ENCODE peak calls at places on chromosomes 16 and 17, in four cellular contexts. F is pancreas, K is lower lobe of right lung, E is hepatocyte. B is an unnamed sample.

GRCh38 chr17:80035937-80036714 is at the start of gene CCDC40:
- DNase-seq in K (peak; percentile 92), F (peak; percentile 96), E (peak; percentile 94), B (peak; percentile 64)

GRCh38 chr17:59406808-59407381 is 75.4 kb downstream of the YPEL2 start:
- DNase-seq in K (no peak), E (peak; percentile 28), F (no peak), B (no peak)

GRCh38 chr17:28834420-28834819 is 8.2 kb downstream of the FAM222B start:
- DNase-seq in E (no peak), F (no peak), K (no peak), B (no peak)

GRCh38 chr16:27973678-27974077 is 89.8 kb downstream of the GSG1L start:
- DNase-seq in F (no peak), K (no peak), E (no peak), B (no peak)

GRCh38 chr17:50101346-50102163 is 6.4 kb downstream of the PDK2 start:
- DNase-seq in K (peak; percentile 62), E (peak; percentile 75), F (peak; percentile 71), B (no peak)

GRCh38 chr17:45939398-45939797 is 45.0 kb downstream of the MAPT start:
- DNase-seq in F (no peak), E (no peak), K (no peak), B (no peak)

GRCh38 chr17:73697872-73698271 is 53.6 kb upstream of the SDK2 start:
- DNase-seq in K (no peak), F (no peak), E (peak; percentile 46), B (no peak)

GRCh38 chr16:52799149-52799548 is 252.2 kb upstream of the TOX3 start:
- DNase-seq in K (no peak), F (no peak), E (no peak), B (no peak)

GRCh38 chr17:50966163-50966666 is 100.1 kb upstream of the TOB1 start:
- DNase-seq in K (no peak), F (no peak), E (no peak), B (no peak)

GRCh38 chr17:4331614-4332013 is 34.9 kb downstream of the UBE2G1 start:
- DNase-seq in F (no peak), E (no peak), K (no peak), B (no peak)

GRCh38 chr17:29116652-29117439 is 63.4 kb downstream of the MYO18A start:
- DNase-seq in E (peak; percentile 79), F (peak; percentile 91), K (peak; percentile 90), B (peak; percentile 78)

GRCh38 chr17:42061641-42062487 is 11.5 kb upstream of the C17orf113 start:
- DNase-seq in K (no peak), F (no peak), E (no peak), B (no peak)

GRCh38 chr16:4323071-4323844 is 7.4 kb downstream of the GLIS2 start:
- DNase-seq in F (peak; percentile 76), K (peak; percentile 71), E (peak; percentile 31), B (no peak)

GRCh38 chr16:85208181-85208580 is 95.9 kb upstream of the CIBAR2 start:
- DNase-seq in E (no peak), F (peak; percentile 60), K (no peak), B (no peak)

GRCh38 chr16:85448557-85449194 is 164.4 kb upstream of the GSE1 start:
- DNase-seq in E (peak; percentile 82), F (peak; percentile 95), K (no peak), B (no peak)

GRCh38 chr16:17364319-17365210 is 106.2 kb downstream of the XYLT1 start:
- DNase-seq in K (no peak), F (no peak), E (peak; percentile 27), B (peak; percentile 41)

GRCh38 chr16:27350006-27350405 is 36.2 kb downstream of the IL4R start:
- DNase-seq in E (no peak), K (no peak), F (no peak), B (no peak)

GRCh38 chr16:8848939-8849391 is 19.8 kb downstream of the CARHSP1 start:
- DNase-seq in F (peak; percentile 38), E (no peak), K (no peak), B (no peak)

GRCh38 chr16:27503662-27504061 is 46.1 kb downstream of the GTF3C1 start:
- DNase-seq in F (no peak), K (no peak), E (no peak), B (no peak)

GRCh38 chr16:59880626-59881025 is 1146.5 kb upstream of the GOT2 start:
- DNase-seq in F (no peak), E (no peak), K (no peak), B (no peak)

GRCh38 chr17:19376799-19377198 is 1.5 kb upstream of the MAPK7 start:
- DNase-seq in E (no peak), F (no peak), K (no peak), B (no peak)

GRCh38 chr17:42537156-42537805 is 1.2 kb downstream of the NAGLU start:
- DNase-seq in K (no peak), F (peak; percentile 81), E (peak; percentile 7), B (no peak)

GRCh38 chr17:65099941-65100315 is 37.2 kb upstream of the RGS9 start:
- DNase-seq in E (no peak), F (no peak), K (peak; percentile 64), B (peak; percentile 12)

GRCh38 chr17:29622337-29623282 is at the start of gene CORO6:
- DNase-seq in F (peak; percentile 75), K (peak; percentile 66), E (peak; percentile 78), B (peak; percentile 66)

GRCh38 chr17:33981713-33982601 is 273.1 kb upstream of the CCL2 start:
- DNase-seq in E (no peak), K (no peak), F (no peak), B (no peak)

GRCh38 chr17:58387834-58388233 is 29.5 kb downstream of the RNF43 start:
- DNase-seq in F (no peak), K (no peak), E (peak; percentile 27), B (no peak)

GRCh38 chr17:46264456-46265198 is 30.3 kb upstream of the LRRC37A start:
- DNase-seq in E (peak; percentile 72), K (no peak), F (no peak), B (no peak)

GRCh38 chr16:17331071-17331521 is 139.7 kb downstream of the XYLT1 start:
- DNase-seq in F (no peak), K (no peak), E (no peak), B (no peak)

DNA sequence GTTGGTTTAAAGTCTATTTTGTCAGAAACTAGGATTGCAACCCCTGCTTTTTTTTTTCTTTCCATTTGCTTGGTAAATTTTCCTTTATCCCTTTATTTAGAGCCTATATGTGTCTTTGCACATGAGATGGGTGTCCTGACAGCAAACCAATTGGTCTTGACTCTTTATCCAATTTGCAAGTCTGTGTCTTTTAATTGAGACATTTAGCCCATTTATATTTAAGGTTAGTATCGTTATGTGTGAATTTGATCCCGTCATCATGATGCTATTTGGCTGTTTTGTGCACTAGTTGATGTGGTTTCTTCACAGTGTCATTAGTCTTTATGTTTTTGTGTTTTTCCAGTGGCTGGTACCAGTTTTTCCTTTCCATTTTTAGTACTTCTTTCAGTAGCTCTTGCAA is 127.7 kb upstream of the ZNF267 start:
- DNase-seq in F (no peak), K (no peak), E (no peak), B (no peak)
- H3K9me3 ChIP-seq in F (no peaks in the 10 kb centered on the region), K (peaks cover 94% of the 10 kb centered on the region), E (peaks cover 58% of the 10 kb centered on the region), B (peaks cover 37% of the 10 kb centered on the region)

GRCh38 chr17:35865412-35866355 is 3.0 kb downstream of the HEATR9 start:
- DNase-seq in K (no peak), E (no peak), F (no peak), B (no peak)

GRCh38 chr17:35868791-35869190 is at the start of gene HEATR9:
- DNase-seq in F (no peak), E (no peak), K (no peak), B (no peak)

GRCh38 chr17:35866356-35866950 is 2.2 kb downstream of the HEATR9 start:
- DNase-seq in K (no peak), E (peak; percentile 23), F (no peak), B (no peak)

DNA sequence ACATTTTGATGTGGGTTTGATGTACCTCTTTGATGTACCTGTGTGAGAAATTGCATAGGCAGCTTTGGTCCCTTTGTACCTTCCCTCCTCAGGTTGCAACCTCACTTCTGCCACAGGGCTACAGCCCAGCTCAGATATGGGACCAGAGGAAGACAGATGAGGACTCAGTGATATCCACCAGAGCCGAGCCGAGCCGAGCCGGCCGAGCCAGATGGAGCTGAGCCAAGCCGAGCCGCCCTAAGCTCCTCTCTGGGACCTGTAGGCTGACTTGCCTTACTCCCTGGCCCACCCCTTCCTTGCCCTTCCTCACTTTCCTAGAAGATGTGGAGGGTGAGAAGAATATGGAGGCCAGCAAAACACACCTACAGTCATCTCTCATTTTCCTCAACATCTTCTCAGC is 3.8 kb downstream of the HEATR9 start:
- DNase-seq in F (no peak), K (no peak), E (no peak), B (no peak)
- H3K9me3 ChIP-seq in F (no peaks in the 10 kb centered on the region), K (no peaks in the 10 kb centered on the region), E (no peaks in the 10 kb centered on the region), B (no peaks in the 10 kb centered on the region)

GRCh38 chr16:55898592-55898991 is 23.4 kb upstream of the CES5A start:
- DNase-seq in K (no peak), E (no peak), F (no peak), B (no peak)

GRCh38 chr16:55889518-55889917 is 14.3 kb upstream of the CES5A start:
- DNase-seq in K (no peak), F (no peak), E (no peak), B (no peak)

DNA sequence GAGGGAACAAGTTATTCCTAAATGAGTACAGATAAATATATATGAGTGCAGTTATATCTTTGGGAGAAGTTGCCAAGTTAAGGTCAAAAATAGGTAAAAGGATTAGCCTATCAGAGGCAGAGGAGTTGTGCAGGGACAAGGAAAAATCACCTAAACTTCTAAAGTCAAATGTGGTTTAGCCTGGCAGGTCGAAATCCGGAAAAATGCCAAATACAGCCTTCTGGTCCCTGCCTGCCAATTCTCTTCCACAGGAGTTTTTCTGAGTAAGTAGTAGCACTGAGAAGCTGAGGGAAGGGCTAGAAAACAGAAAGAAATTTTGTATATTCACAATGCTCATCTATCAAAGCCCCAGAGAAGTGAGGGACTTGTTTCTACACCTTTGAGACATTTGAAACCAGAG is 17.6 kb upstream of the CES5A start:
- DNase-seq in F (no peak), K (no peak), E (no peak), B (no peak)
- H3K9me3 ChIP-seq in F (no peaks in the 10 kb centered on the region), K (peaks cover 22% of the 10 kb centered on the region), E (no peaks in the 10 kb centered on the region), B (no peaks in the 10 kb centered on the region)

DNA sequence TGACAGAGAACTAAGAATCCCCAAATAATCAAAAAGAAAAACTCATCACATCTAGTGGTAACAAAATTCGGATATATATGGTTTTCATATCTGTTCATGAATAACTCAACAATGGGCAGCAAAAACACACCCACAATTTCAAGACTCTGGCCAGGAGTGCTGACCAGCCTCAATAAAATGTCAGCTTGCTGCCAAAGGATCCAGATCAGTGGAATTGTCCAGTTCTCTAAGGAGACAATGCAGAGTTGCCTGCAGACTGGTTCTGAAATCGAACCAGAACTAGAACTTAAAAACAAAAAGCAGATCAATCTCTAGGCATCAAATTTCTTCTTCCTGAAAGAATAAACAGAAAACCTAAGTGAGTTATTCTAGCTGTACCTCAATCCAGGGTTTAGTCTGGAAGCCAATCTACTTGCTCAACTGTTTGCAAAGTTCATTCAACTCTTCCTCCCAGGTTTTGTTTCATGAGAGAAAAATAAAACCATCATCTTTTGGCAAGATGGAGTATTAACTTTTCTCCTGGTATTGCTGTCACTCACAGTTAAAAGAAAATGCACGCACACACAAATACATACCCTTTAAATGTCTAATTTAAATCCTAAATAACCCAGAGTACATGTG is 61.0 kb downstream of the CFDP1 start:
- DNase-seq in K (no peak), F (no peak), E (no peak), B (no peak)
- H3K9me3 ChIP-seq in K (no peaks in the 10 kb centered on the region), F (no peaks in the 10 kb centered on the region), E (no peaks in the 10 kb centered on the region), B (no peaks in the 10 kb centered on the region)

GRCh38 chr16:35174006-35174405 is 1714.6 kb downstream of the TP53TG3F start:
- DNase-seq in F (peak; percentile 31), E (no peak), K (peak; percentile 22), B (no peak)
- H3K9me3 ChIP-seq in F (no peaks in the 10 kb centered on the region), E (no peaks in the 10 kb centered on the region), K (no peaks in the 10 kb centered on the region), B (no peaks in the 10 kb centered on the region)

B was measured in T-helper 17 cell.